ENCODE peak calls at places on chromosomes 13 and 19, in six cellular contexts. W, A, P, K, Q and S are unnamed samples.
A peak's percentile ranks its signal among the peaks of the same experiment; 100 is the strongest.

GRCh38 chr19:33052352-33052972 is 12.2 kb downstream of the RHPN2 start:
- DNase-seq in W (no peak), A (no peak), P (no peak), K (no peak), Q (peak; percentile 60), S (no peak)

GRCh38 chr19:18264956-18265610 is 9.2 kb downstream of the IQCN start:
- DNase-seq in W (no peak), A (no peak), P (no peak), K (no peak), Q (no peak), S (no peak)

GRCh38 chr13:29886446-29886845 is 36.0 kb upstream of the UBL3 start:
- DNase-seq in W (no peak), A (no peak), P (no peak), K (no peak), Q (no peak), S (no peak)

GRCh38 chr13:30898721-30899188 is 7.3 kb upstream of the MEDAG start:
- DNase-seq in W (no peak), A (no peak), P (no peak), K (no peak), Q (peak; percentile 72), S (no peak)

GRCh38 chr19:49324801-49325491 is at the start of gene SLC6A16:
- DNase-seq in W (no peak), A (no peak), P (no peak), K (no peak), Q (no peak), S (no peak)

GRCh38 chr19:49387936-49388372 is at the start of gene KASH5:
- DNase-seq in W (no peak), A (peak; percentile 86), P (no peak), K (no peak), Q (no peak), S (peak; percentile 25)

GRCh38 chr19:33438016-33438671 is 64.6 kb downstream of the CEBPG start:
- DNase-seq in W (no peak), A (no peak), P (no peak), K (no peak), Q (no peak), S (no peak)

GRCh38 chr13:24625870-24626419 is 54.3 kb upstream of the ATP12A start:
- DNase-seq in W (no peak), A (no peak), P (no peak), K (no peak), Q (no peak), S (no peak)

GRCh38 chr19:33279430-33280350 is 22.6 kb downstream of the CEBPA start:
- DNase-seq in W (no peak), A (no peak), P (no peak), K (no peak), Q (peak; percentile 74), S (no peak)

GRCh38 chr13:39455534-39456175 is 147.3 kb downstream of the LHFPL6 start:
- DNase-seq in W (no peak), A (no peak), P (no peak), K (no peak), Q (no peak), S (no peak)

GRCh38 chr13:24784319-24784718 is 20.4 kb downstream of the RNF17 start:
- DNase-seq in W (no peak), A (no peak), P (no peak), K (no peak), Q (no peak), S (no peak)

GRCh38 chr13:61466280-61466679 is 50.6 kb upstream of the PCDH20 start:
- DNase-seq in W (no peak), A (no peak), P (peak; percentile 1), K (no peak), Q (peak; percentile 3), S (no peak)

GRCh38 chr13:61470801-61471200 is 55.2 kb upstream of the PCDH20 start:
- DNase-seq in W (no peak), A (no peak), P (no peak), K (no peak), Q (no peak), S (no peak)
- TF ChIP-seq ZNF274 in W (no peak), A (no peak), P (no peak), K (no peak), Q (no peak), S (no peak)

GRCh38 chr13:105918842-105919741 is 616.4 kb downstream of the EFNB2 start:
- DNase-seq in W (peak; percentile 88), A (no peak), P (no peak), K (no peak), Q (peak; percentile 3), S (peak; percentile 11)

GRCh38 chr13:105915451-105915850 is 620.0 kb downstream of the EFNB2 start:
- DNase-seq in W (no peak), A (no peak), P (no peak), K (no peak), Q (no peak), S (no peak)

GRCh38 chr13:105925496-105925895 is 610.0 kb downstream of the EFNB2 start:
- DNase-seq in W (no peak), A (no peak), P (no peak), K (no peak), Q (no peak), S (no peak)

GRCh38 chr13:105921711-105922110 is 613.8 kb downstream of the EFNB2 start:
- DNase-seq in W (no peak), A (no peak), P (no peak), K (no peak), Q (no peak), S (no peak)

GRCh38 chr13:105920375-105920774 is 615.1 kb downstream of the EFNB2 start:
- DNase-seq in W (peak; percentile 78), A (no peak), P (no peak), K (no peak), Q (no peak), S (peak; percentile 8)
- TF ChIP-seq ZNF274 in W (no peak), A (no peak), P (no peak), K (no peak), Q (no peak), S (no peak)

DNA sequence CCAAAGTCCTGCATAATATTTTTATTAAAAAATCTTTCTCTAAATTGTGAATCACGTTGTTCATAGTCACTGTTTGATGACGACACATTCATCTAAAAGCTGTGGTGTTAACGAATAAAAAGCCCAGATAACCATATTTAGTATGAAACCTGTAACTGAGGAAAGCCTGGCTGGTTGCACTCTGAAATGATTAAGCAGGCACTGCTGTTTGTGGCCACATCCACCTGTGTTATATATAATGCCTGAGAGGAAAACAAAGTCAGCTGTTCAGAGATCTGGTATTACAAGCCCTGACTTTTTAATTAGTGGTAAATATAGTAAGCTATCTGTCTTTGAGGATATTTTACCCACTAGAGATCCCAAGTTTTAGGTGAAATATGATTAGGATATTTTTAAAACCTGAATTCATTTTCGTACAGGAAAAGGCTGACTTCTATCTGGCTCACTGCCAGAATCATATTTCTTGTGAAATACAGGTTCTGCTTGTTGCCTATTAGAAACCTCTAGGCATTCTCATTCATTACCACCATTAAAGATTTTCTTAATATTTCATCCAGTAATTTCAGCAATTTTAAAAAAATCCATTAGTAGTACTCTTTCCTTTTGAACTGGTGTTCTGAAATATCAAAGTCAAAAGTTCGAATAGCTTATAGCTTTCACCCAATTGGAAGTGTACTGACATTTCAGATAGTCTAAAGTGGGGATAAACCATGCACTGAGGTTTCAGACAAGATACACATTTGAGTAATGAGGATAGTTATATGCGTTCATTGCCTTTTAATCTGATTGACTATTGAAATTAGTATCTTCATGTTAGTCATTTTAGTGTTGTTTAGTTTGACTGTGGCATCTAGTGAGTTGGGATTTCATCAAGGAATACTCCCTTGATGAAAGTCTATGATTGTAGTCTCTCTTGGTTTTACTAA is 79.7 kb downstream of the LMO7 start:
- DNase-seq in W (no peak), A (no peak), P (no peak), K (peak; percentile 41), Q (no peak), S (no peak)
- TF ChIP-seq ZNF274 in W (no peak), A (no peak), P (no peak), K (no peak), Q (no peak), S (no peak)

DNA sequence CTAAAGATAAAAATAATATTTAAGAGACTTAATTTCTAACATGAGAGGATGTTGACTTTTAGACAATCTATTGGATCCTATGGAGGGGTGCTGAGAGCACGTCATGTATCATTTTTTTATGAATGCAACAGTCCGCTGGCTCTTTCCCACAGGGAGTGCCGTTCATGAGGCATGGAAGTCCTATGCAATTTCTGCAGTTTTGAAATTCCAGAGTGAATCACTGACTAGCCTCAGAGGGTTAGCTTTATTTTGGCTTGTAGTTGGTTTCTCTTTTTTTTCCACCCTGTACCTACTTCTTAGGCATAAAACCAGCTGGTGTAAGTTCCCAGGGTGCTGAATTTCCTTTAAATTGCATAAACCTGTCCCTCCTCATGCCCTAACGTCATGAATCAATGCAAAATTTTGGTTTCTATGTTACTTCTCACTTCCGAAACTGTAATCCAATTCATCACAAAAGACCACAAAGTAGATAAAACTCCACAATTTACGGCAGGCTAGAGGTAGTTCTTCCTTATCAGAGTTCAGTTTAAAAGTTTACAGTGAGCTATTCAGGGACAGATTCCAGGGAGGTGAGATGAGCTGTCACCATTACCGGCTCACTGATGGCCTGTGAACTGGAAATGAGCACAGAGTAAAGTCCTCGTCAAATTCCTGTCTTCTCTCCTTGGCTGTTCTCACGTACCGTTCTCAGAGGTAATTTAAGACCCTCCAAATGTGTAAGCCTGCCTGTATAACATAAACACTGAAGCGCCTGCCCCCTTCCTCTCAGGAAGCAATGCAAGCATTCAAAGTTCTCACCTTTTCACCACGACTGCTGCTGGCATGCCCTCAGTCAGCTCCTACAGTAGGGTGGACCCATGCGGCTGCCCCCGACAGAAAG is 216.6 kb upstream of the SLC10A2 start:
- DNase-seq in W (no peak), A (no peak), P (no peak), K (no peak), Q (no peak), S (no peak)
- TF ChIP-seq ZNF274 in W (no peak), A (no peak), P (no peak), K (no peak), Q (no peak), S (no peak)

GRCh38 chr13:101489635-101490034 is 37.2 kb downstream of the ITGBL1 start:
- DNase-seq in W (no peak), A (no peak), P (no peak), K (no peak), Q (no peak), S (no peak)

GRCh38 chr13:101488734-101489133 is 36.3 kb downstream of the ITGBL1 start:
- DNase-seq in W (no peak), A (no peak), P (no peak), K (no peak), Q (no peak), S (no peak)

GRCh38 chr13:101490400-101491015 is 38.0 kb downstream of the ITGBL1 start:
- DNase-seq in W (no peak), A (no peak), P (no peak), K (no peak), Q (no peak), S (no peak)

GRCh38 chr13:101493541-101493940 is 41.1 kb downstream of the ITGBL1 start:
- DNase-seq in W (no peak), A (no peak), P (no peak), K (no peak), Q (no peak), S (no peak)

GRCh38 chr13:101492251-101492910 is 39.9 kb downstream of the ITGBL1 start:
- DNase-seq in W (no peak), A (no peak), P (no peak), K (no peak), Q (no peak), S (no peak)
- TF ChIP-seq ZNF274 in W (no peak), A (no peak), P (no peak), K (no peak), Q (no peak), S (no peak)

GRCh38 chr19:35260694-35261304 is 8.0 kb upstream of the USF2 start:
- DNase-seq in W (no peak), A (no peak), P (no peak), K (no peak), Q (no peak), S (no peak)
- TF ChIP-seq ZNF274 in W (no peak), A (no peak), P (no peak), K (no peak), Q (no peak), S (no peak)